ENCODE peak calls at places on chromosome 17, in four cellular contexts. Q is colonic mucosa, P is ovary, A is lung. H is an unnamed sample.
A peak's percentile ranks its signal among the peaks of the same experiment; 100 is the strongest.

GRCh38 chr17:19412510-19412909 is 1.5 kb downstream of the RNF112 start:
- DNase-seq in P (no peak), A (no peak), Q (no peak), H (no peak)

GRCh38 chr17:63349478-63350000 is 96.6 kb downstream of the CYB561 start:
- DNase-seq in P (no peak), Q (no peak), A (no peak), H (no peak)

GRCh38 chr17:7041607-7042506 is 2.0 kb downstream of the SLC16A11 start:
- DNase-seq in A (no peak), Q (no peak), P (no peak), H (no peak)

GRCh38 chr17:74526681-74527080 is 4.6 kb downstream of the CD300LB start:
- DNase-seq in Q (no peak), A (no peak), P (no peak), H (no peak)

GRCh38 chr17:80792373-80792781 is 199.3 kb upstream of the CHMP6 start:
- DNase-seq in A (no peak), Q (no peak), P (no peak), H (peak; percentile 29)

GRCh38 chr17:77814091-77814772 is 144.3 kb upstream of the TNRC6C start:
- DNase-seq in Q (no peak), P (no peak), A (no peak), H (no peak)

GRCh38 chr17:19461139-19461538 is 50.1 kb downstream of the RNF112 start:
- DNase-seq in A (no peak), P (no peak), Q (peak; percentile 38), H (no peak)

GRCh38 chr17:65231662-65232335 is 94.6 kb downstream of the RGS9 start:
- DNase-seq in Q (peak; percentile 69), P (no peak), A (peak; percentile 60), H (peak; percentile 83)

GRCh38 chr17:45361976-45362375 is 45.2 kb upstream of the MAP3K14 start:
- DNase-seq in P (no peak), A (no peak), Q (no peak), H (no peak)

GRCh38 chr17:18626152-18626870 is 17.9 kb downstream of the TBC1D28 start:
- DNase-seq in A (no peak), P (no peak), Q (no peak), H (no peak)

GRCh38 chr17:50204431-50204830 is 3.0 kb upstream of the COL1A1 start:
- DNase-seq in P (peak; percentile 31), Q (no peak), A (no peak), H (no peak)

GRCh38 chr17:4721203-4722135 is 9.8 kb upstream of the MED11 start:
- DNase-seq in Q (peak; percentile 84), P (no peak), A (peak; percentile 86), H (peak; percentile 19)

GRCh38 chr17:41620583-41621434 is 3.6 kb downstream of the KRT17 start:
- DNase-seq in A (no peak), Q (no peak), P (no peak), H (peak; percentile 75)

GRCh38 chr17:59829217-59830006 is 63.3 kb downstream of the TUBD1 start:
- DNase-seq in A (no peak), P (no peak), Q (peak; percentile 79), H (peak; percentile 98)

GRCh38 chr17:26962255-26963162 is 331.4 kb upstream of the WSB1 start:
- DNase-seq in A (no peak), Q (no peak), P (no peak), H (no peak)

GRCh38 chr17:4939554-4939803 is 367 bp downstream of the SLC25A11 start:
- DNase-seq in A (no peak), Q (no peak), P (no peak), H (no peak)

GRCh38 chr17:39927101-39927927 is at the start of the genes LRRC3C and ORMDL3:
- DNase-seq in Q (peak; percentile 96), A (peak; percentile 94), P (peak; percentile 96), H (peak; percentile 87)

GRCh38 chr17:75588546-75589016 is 981 bp downstream of the MYO15B start:
- DNase-seq in P (peak; percentile 76), Q (no peak), A (peak; percentile 36), H (no peak)

GRCh38 chr17:80477647-80478478 is 1.5 kb upstream of the NPTX1 start:
- DNase-seq in A (no peak), P (peak; percentile 60), Q (no peak), H (no peak)

GRCh38 chr17:57035971-57036481 is 49.0 kb upstream of the AKAP1 start:
- DNase-seq in P (no peak), A (peak; percentile 77), Q (peak; percentile 90), H (peak; percentile 84)

GRCh38 chr17:31494259-31495048 is 103.0 kb downstream of the RAB11FIP4 start:
- DNase-seq in Q (peak; percentile 57), P (no peak), A (no peak), H (peak; percentile 39)

GRCh38 chr17:81329927-81330883 is 35.1 kb upstream of the SLC38A10 start:
- DNase-seq in A (no peak), P (no peak), Q (peak; percentile 70), H (peak; percentile 68)

DNA sequence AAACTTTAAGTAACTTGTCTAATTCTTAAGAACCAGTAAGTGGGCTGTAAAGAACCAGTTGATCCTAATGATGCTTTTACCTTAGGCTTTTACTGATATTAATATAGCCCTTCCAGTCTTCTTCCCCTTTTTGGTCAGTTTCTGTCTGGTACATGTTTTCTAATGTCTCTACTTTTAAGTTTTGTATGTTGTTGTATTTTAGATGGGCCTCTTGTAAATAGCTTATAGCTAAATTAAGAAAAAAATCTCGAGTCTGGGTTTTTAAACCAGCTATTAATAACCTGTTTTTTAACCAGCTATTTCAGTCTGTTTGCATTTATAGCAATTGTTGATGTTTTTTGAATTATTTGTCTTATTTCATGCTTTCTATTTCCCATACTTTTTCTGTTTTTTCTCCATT is 79.0 kb downstream of the PITPNC1 start:
- DNase-seq in Q (no peak), A (no peak), P (no peak), H (no peak)
- TF ChIP-seq CTCF in Q (no peak), A (no peak), P (no peak), H (no peak)

GRCh38 chr17:48026503-48027321 is 10.9 kb downstream of the COPZ2 start:
- DNase-seq in A (peak; percentile 85), Q (peak; percentile 92), P (peak; percentile 90), H (peak; percentile 96)
- TF ChIP-seq CTCF in A (peak; percentile 71), Q (peak; percentile 78), P (peak; percentile 87), H (peak; percentile 96)

GRCh38 chr17:66855204-66855603 is 20.3 kb downstream of the CACNG5 start:
- DNase-seq in Q (peak; percentile 39), P (no peak), A (no peak), H (no peak)
- TF ChIP-seq CTCF in Q (no peak), P (no peak), A (no peak), H (no peak)

GRCh38 chr17:2175294-2175628 is 120.4 kb downstream of the HIC1 start:
- DNase-seq in P (no peak), A (no peak), Q (no peak), H (no peak)

GRCh38 chr17:2174048-2174447 is 119.1 kb downstream of the HIC1 start:
- DNase-seq in P (no peak), Q (no peak), A (no peak), H (no peak)

GRCh38 chr17:2176484-2177175 is 121.7 kb downstream of the HIC1 start:
- DNase-seq in Q (no peak), A (no peak), P (no peak), H (no peak)

GRCh38 chr17:2173005-2173404 is 118.1 kb downstream of the HIC1 start:
- DNase-seq in Q (no peak), A (peak; percentile 49), P (peak; percentile 35), H (no peak)

DNA sequence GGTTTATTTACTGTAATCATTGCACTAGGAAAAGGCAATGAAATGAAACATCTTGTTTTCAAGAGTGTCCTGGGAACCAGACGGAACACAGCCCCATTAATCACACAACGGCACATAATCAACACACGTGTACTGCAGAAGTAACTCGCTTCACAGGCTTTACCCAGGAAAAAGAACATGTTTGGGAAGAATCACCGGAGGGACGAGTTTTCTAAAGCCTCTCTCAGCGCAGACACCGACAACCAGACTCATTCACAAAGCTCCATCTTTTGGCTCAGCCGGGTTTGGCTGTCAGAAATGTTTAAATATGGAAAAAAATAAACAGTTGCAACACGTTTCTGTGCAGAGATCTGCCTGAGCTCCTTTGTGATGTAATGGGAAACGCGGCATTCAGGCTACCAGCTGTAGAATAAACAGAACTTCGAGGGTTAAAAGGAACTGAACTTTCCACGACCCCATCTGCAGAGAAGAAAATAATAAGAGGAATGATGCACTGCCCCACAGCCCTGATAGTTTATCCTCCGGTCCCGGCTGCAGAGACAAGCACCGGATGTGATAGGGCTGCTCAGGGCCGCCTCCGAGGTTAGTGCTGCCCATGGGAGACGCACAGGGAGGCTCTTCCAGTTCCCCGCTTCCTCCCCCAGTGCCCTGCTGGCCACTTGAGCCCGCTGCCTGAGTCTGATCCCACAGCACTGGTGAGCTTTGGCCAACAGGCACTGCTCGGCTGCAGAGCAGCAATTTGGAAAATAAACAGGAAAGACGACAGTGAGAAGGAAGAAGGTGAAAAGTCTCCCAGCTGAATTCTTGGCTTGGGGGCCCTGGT is 119.8 kb downstream of the HIC1 start:
- DNase-seq in P (peak; percentile 84), A (peak; percentile 55), Q (no peak), H (no peak)
- TF ChIP-seq CTCF in P (no peak), A (no peak), Q (no peak), H (no peak)

GRCh38 chr17:8872036-8872704 is 4.7 kb upstream of the PIK3R6 start:
- DNase-seq in Q (no peak), P (no peak), A (no peak), H (no peak)
- TF ChIP-seq CTCF in Q (no peak), P (no peak), A (no peak), H (no peak)

DNA sequence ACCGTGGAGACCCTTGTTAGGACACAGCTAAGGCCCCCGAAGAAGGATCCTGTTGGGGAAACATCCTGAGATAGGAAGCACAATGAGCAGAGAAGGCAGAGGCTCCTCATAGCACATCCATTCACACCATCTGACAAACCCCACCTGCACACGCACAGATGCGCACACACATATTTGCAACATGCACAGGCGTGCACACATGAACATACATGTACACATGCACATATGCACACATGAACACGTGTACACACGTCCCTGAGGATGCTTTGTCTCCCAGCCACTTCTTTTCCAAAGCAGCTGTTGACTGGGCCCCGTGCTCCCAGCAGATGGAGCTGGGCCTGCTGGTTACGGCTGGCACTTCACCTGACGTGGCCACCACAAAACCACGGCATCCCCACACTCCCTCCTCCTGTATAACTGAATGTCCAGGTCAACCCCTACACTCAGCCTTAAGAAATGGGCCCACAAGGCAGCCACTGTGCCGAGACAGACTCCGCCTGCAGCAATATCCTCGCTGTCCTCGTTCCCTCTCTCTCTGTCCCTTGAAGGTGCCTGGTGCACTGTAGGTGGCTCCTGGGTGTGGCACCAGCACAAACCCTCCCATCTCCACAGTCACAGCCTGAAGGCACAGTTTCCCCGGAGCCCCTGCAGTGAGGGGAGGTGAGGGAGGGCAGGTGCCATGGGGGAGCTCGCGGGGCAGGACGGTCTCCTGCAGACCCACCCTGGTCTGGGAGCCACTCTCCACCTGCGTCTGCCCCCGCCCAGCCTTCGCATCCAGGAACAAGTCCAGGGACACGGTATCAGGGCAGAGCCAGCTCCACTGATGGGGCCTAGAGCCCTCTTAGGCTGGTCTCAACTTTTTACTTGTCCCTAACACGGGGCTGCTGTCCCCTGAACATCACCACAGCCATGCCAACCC is 183.0 kb downstream of the RBFOX3 start:
- DNase-seq in P (no peak), Q (no peak), A (no peak), H (no peak)
- TF ChIP-seq CTCF in P (no peak), Q (no peak), A (no peak), H (no peak)

H was measured in MCF 10A.